ENCODE peak calls at places on chromosome 3, in eight cellular contexts. One of them, this sample, is unnamed.

GRCh38 chr3:112399064-112399463 is 66.1 kb downstream of the CD200 start:
- DNase-seq in activated CD8-positive, alpha-beta memory T cell treated with anti-CD3 and anti-CD28 coated beads, Interleukin-2, amount 50 U/mL, for 48 hours: no peak
- DNase-seq in amygdala: no peak
- DNase-seq in SW480: no peak
- DNase-seq in CD4-positive, alpha-beta T cell: no peak
- DNase-seq in foreskin melanocyte: no peak
- DNase-seq in GM18507: no peak
- DNase-seq in brain microvascular endothelial cell: no peak
- DNase-seq in this sample: no peak

GRCh38 chr3:132255041-132255745 is 62.0 kb upstream of the ACP3 start:
- DNase-seq in activated CD8-positive, alpha-beta memory T cell treated with anti-CD3 and anti-CD28 coated beads, Interleukin-2, amount 50 U/mL, for 48 hours: no peak
- DNase-seq in amygdala: no peak
- DNase-seq in SW480: no peak
- DNase-seq in CD4-positive, alpha-beta T cell: no peak
- DNase-seq in foreskin melanocyte: no peak
- DNase-seq in GM18507: no peak
- DNase-seq in brain microvascular endothelial cell: peak
- DNase-seq in this sample: no peak

GRCh38 chr3:197298858-197299854 is 744 bp upstream of the DLG1 start:
- DNase-seq in activated CD8-positive, alpha-beta memory T cell treated with anti-CD3 and anti-CD28 coated beads, Interleukin-2, amount 50 U/mL, for 48 hours: peak
- DNase-seq in amygdala: no peak
- DNase-seq in SW480: peak
- DNase-seq in CD4-positive, alpha-beta T cell: peak
- DNase-seq in foreskin melanocyte: no peak
- DNase-seq in GM18507: peak
- DNase-seq in brain microvascular endothelial cell: no peak
- DNase-seq in this sample: peak

GRCh38 chr3:14369675-14370669 is 32.4 kb upstream of the SLC6A6 start:
- DNase-seq in activated CD8-positive, alpha-beta memory T cell treated with anti-CD3 and anti-CD28 coated beads, Interleukin-2, amount 50 U/mL, for 48 hours: no peak
- DNase-seq in amygdala: no peak
- DNase-seq in SW480: peak
- DNase-seq in CD4-positive, alpha-beta T cell: no peak
- DNase-seq in foreskin melanocyte: no peak
- DNase-seq in GM18507: no peak
- DNase-seq in brain microvascular endothelial cell: no peak
- DNase-seq in this sample: peak

GRCh38 chr3:78972617-78973301 is 795.0 kb downstream of the ROBO1 start:
- DNase-seq in activated CD8-positive, alpha-beta memory T cell treated with anti-CD3 and anti-CD28 coated beads, Interleukin-2, amount 50 U/mL, for 48 hours: no peak
- DNase-seq in amygdala: no peak
- DNase-seq in SW480: no peak
- DNase-seq in CD4-positive, alpha-beta T cell: no peak
- DNase-seq in foreskin melanocyte: no peak
- DNase-seq in GM18507: no peak
- DNase-seq in brain microvascular endothelial cell: no peak
- DNase-seq in this sample: no peak

GRCh38 chr3:197023998-197024651 is 5.5 kb downstream of the MELTF start:
- DNase-seq in activated CD8-positive, alpha-beta memory T cell treated with anti-CD3 and anti-CD28 coated beads, Interleukin-2, amount 50 U/mL, for 48 hours: no peak
- DNase-seq in amygdala: no peak
- DNase-seq in SW480: no peak
- DNase-seq in CD4-positive, alpha-beta T cell: no peak
- DNase-seq in foreskin melanocyte: no peak
- DNase-seq in GM18507: no peak
- DNase-seq in brain microvascular endothelial cell: no peak
- DNase-seq in this sample: no peak

GRCh38 chr3:56785499-56785898 is 16.2 kb downstream of the ARHGEF3 start:
- DNase-seq in activated CD8-positive, alpha-beta memory T cell treated with anti-CD3 and anti-CD28 coated beads, Interleukin-2, amount 50 U/mL, for 48 hours: no peak
- DNase-seq in amygdala: no peak
- DNase-seq in SW480: no peak
- DNase-seq in CD4-positive, alpha-beta T cell: no peak
- DNase-seq in foreskin melanocyte: no peak
- DNase-seq in GM18507: no peak
- DNase-seq in brain microvascular endothelial cell: no peak
- DNase-seq in this sample: no peak

GRCh38 chr3:72155391-72156064 is 370.6 kb upstream of the PROK2 start:
- DNase-seq in activated CD8-positive, alpha-beta memory T cell treated with anti-CD3 and anti-CD28 coated beads, Interleukin-2, amount 50 U/mL, for 48 hours: no peak
- DNase-seq in amygdala: no peak
- DNase-seq in SW480: peak
- DNase-seq in CD4-positive, alpha-beta T cell: no peak
- DNase-seq in foreskin melanocyte: no peak
- DNase-seq in GM18507: no peak
- DNase-seq in brain microvascular endothelial cell: peak
- DNase-seq in this sample: no peak

GRCh38 chr3:194447161-194447560 is 39.6 kb downstream of the ATP13A3 start:
- DNase-seq in activated CD8-positive, alpha-beta memory T cell treated with anti-CD3 and anti-CD28 coated beads, Interleukin-2, amount 50 U/mL, for 48 hours: no peak
- DNase-seq in amygdala: no peak
- DNase-seq in SW480: peak
- DNase-seq in CD4-positive, alpha-beta T cell: no peak
- DNase-seq in foreskin melanocyte: no peak
- DNase-seq in GM18507: no peak
- DNase-seq in brain microvascular endothelial cell: no peak
- DNase-seq in this sample: no peak

GRCh38 chr3:98602078-98602678 is 8.8 kb upstream of the CPOX start:
- DNase-seq in activated CD8-positive, alpha-beta memory T cell treated with anti-CD3 and anti-CD28 coated beads, Interleukin-2, amount 50 U/mL, for 48 hours: no peak
- DNase-seq in amygdala: no peak
- DNase-seq in SW480: peak
- DNase-seq in CD4-positive, alpha-beta T cell: no peak
- DNase-seq in foreskin melanocyte: peak
- DNase-seq in GM18507: no peak
- DNase-seq in brain microvascular endothelial cell: peak
- DNase-seq in this sample: peak

GRCh38 chr3:99248913-99249312 is 347.4 kb upstream of the DCBLD2 start:
- DNase-seq in activated CD8-positive, alpha-beta memory T cell treated with anti-CD3 and anti-CD28 coated beads, Interleukin-2, amount 50 U/mL, for 48 hours: no peak
- DNase-seq in amygdala: no peak
- DNase-seq in SW480: no peak
- DNase-seq in CD4-positive, alpha-beta T cell: no peak
- DNase-seq in foreskin melanocyte: no peak
- DNase-seq in GM18507: no peak
- DNase-seq in brain microvascular endothelial cell: no peak
- DNase-seq in this sample: no peak

GRCh38 chr3:43727930-43728329 is 37.2 kb downstream of the ABHD5 start:
- DNase-seq in activated CD8-positive, alpha-beta memory T cell treated with anti-CD3 and anti-CD28 coated beads, Interleukin-2, amount 50 U/mL, for 48 hours: no peak
- DNase-seq in amygdala: no peak
- DNase-seq in SW480: no peak
- DNase-seq in CD4-positive, alpha-beta T cell: no peak
- DNase-seq in foreskin melanocyte: no peak
- DNase-seq in GM18507: no peak
- DNase-seq in brain microvascular endothelial cell: peak
- DNase-seq in this sample: no peak

GRCh38 chr3:124063168-124063909 is 71.4 kb upstream of the ROPN1 start:
- DNase-seq in activated CD8-positive, alpha-beta memory T cell treated with anti-CD3 and anti-CD28 coated beads, Interleukin-2, amount 50 U/mL, for 48 hours: no peak
- DNase-seq in amygdala: no peak
- DNase-seq in SW480: no peak
- DNase-seq in CD4-positive, alpha-beta T cell: no peak
- DNase-seq in foreskin melanocyte: no peak
- DNase-seq in GM18507: no peak
- DNase-seq in brain microvascular endothelial cell: no peak
- DNase-seq in this sample: no peak

GRCh38 chr3:129226374-129226773 is 23.0 kb upstream of the COPG1 start:
- DNase-seq in activated CD8-positive, alpha-beta memory T cell treated with anti-CD3 and anti-CD28 coated beads, Interleukin-2, amount 50 U/mL, for 48 hours: no peak
- DNase-seq in amygdala: peak
- DNase-seq in SW480: peak
- DNase-seq in CD4-positive, alpha-beta T cell: no peak
- DNase-seq in foreskin melanocyte: no peak
- DNase-seq in GM18507: no peak
- DNase-seq in brain microvascular endothelial cell: peak
- DNase-seq in this sample: peak

GRCh38 chr3:172595648-172596393 is 72.6 kb upstream of the TNFSF10 start:
- DNase-seq in activated CD8-positive, alpha-beta memory T cell treated with anti-CD3 and anti-CD28 coated beads, Interleukin-2, amount 50 U/mL, for 48 hours: no peak
- DNase-seq in amygdala: no peak
- DNase-seq in SW480: peak
- DNase-seq in CD4-positive, alpha-beta T cell: no peak
- DNase-seq in foreskin melanocyte: peak
- DNase-seq in GM18507: peak
- DNase-seq in brain microvascular endothelial cell: peak
- DNase-seq in this sample: peak

GRCh38 chr3:149532463-149533180 is 58.1 kb downstream of the TM4SF4 start:
- DNase-seq in activated CD8-positive, alpha-beta memory T cell treated with anti-CD3 and anti-CD28 coated beads, Interleukin-2, amount 50 U/mL, for 48 hours: no peak
- DNase-seq in amygdala: no peak
- DNase-seq in SW480: no peak
- DNase-seq in CD4-positive, alpha-beta T cell: no peak
- DNase-seq in foreskin melanocyte: no peak
- DNase-seq in GM18507: peak
- DNase-seq in brain microvascular endothelial cell: no peak
- DNase-seq in this sample: no peak

GRCh38 chr3:111715911-111716523 is 120.9 kb upstream of the ZBED2 start:
- DNase-seq in activated CD8-positive, alpha-beta memory T cell treated with anti-CD3 and anti-CD28 coated beads, Interleukin-2, amount 50 U/mL, for 48 hours: no peak
- DNase-seq in amygdala: no peak
- DNase-seq in SW480: no peak
- DNase-seq in CD4-positive, alpha-beta T cell: peak
- DNase-seq in foreskin melanocyte: peak
- DNase-seq in GM18507: no peak
- DNase-seq in brain microvascular endothelial cell: peak
- DNase-seq in this sample: no peak

GRCh38 chr3:120763601-120764000 is 21.1 kb downstream of the GTF2E1 start:
- DNase-seq in activated CD8-positive, alpha-beta memory T cell treated with anti-CD3 and anti-CD28 coated beads, Interleukin-2, amount 50 U/mL, for 48 hours: no peak
- DNase-seq in amygdala: no peak
- DNase-seq in SW480: no peak
- DNase-seq in CD4-positive, alpha-beta T cell: no peak
- DNase-seq in foreskin melanocyte: no peak
- DNase-seq in GM18507: no peak
- DNase-seq in brain microvascular endothelial cell: no peak
- DNase-seq in this sample: no peak

GRCh38 chr3:62665627-62666433 is 209.4 kb downstream of the CADPS start:
- DNase-seq in activated CD8-positive, alpha-beta memory T cell treated with anti-CD3 and anti-CD28 coated beads, Interleukin-2, amount 50 U/mL, for 48 hours: peak
- DNase-seq in amygdala: peak
- DNase-seq in SW480: peak
- DNase-seq in CD4-positive, alpha-beta T cell: no peak
- DNase-seq in foreskin melanocyte: peak
- DNase-seq in GM18507: peak
- DNase-seq in brain microvascular endothelial cell: peak
- DNase-seq in this sample: peak

GRCh38 chr3:101913173-101913572 is 63.9 kb downstream of the NFKBIZ start:
- DNase-seq in activated CD8-positive, alpha-beta memory T cell treated with anti-CD3 and anti-CD28 coated beads, Interleukin-2, amount 50 U/mL, for 48 hours: no peak
- DNase-seq in amygdala: no peak
- DNase-seq in SW480: no peak
- DNase-seq in CD4-positive, alpha-beta T cell: no peak
- DNase-seq in foreskin melanocyte: no peak
- DNase-seq in GM18507: no peak
- DNase-seq in brain microvascular endothelial cell: peak
- DNase-seq in this sample: no peak

GRCh38 chr3:58336135-58336882 is 3.6 kb downstream of the PXK start:
- DNase-seq in activated CD8-positive, alpha-beta memory T cell treated with anti-CD3 and anti-CD28 coated beads, Interleukin-2, amount 50 U/mL, for 48 hours: no peak
- DNase-seq in amygdala: no peak
- DNase-seq in SW480: peak
- DNase-seq in CD4-positive, alpha-beta T cell: no peak
- DNase-seq in foreskin melanocyte: no peak
- DNase-seq in GM18507: no peak
- DNase-seq in brain microvascular endothelial cell: peak
- DNase-seq in this sample: peak

GRCh38 chr3:147816770-147817169 is 407.6 kb downstream of the ZIC1 start:
- DNase-seq in activated CD8-positive, alpha-beta memory T cell treated with anti-CD3 and anti-CD28 coated beads, Interleukin-2, amount 50 U/mL, for 48 hours: no peak
- DNase-seq in amygdala: no peak
- DNase-seq in SW480: no peak
- DNase-seq in CD4-positive, alpha-beta T cell: no peak
- DNase-seq in foreskin melanocyte: no peak
- DNase-seq in GM18507: no peak
- DNase-seq in brain microvascular endothelial cell: peak
- DNase-seq in this sample: no peak

GRCh38 chr3:8095724-8096123 is 405.9 kb upstream of the LMCD1 start:
- DNase-seq in activated CD8-positive, alpha-beta memory T cell treated with anti-CD3 and anti-CD28 coated beads, Interleukin-2, amount 50 U/mL, for 48 hours: no peak
- DNase-seq in amygdala: no peak
- DNase-seq in SW480: peak
- DNase-seq in CD4-positive, alpha-beta T cell: no peak
- DNase-seq in foreskin melanocyte: no peak
- DNase-seq in GM18507: no peak
- DNase-seq in brain microvascular endothelial cell: no peak
- DNase-seq in this sample: peak

GRCh38 chr3:39203862-39204261 is 11.5 kb upstream of the XIRP1 start:
- DNase-seq in activated CD8-positive, alpha-beta memory T cell treated with anti-CD3 and anti-CD28 coated beads, Interleukin-2, amount 50 U/mL, for 48 hours: no peak
- DNase-seq in amygdala: no peak
- DNase-seq in SW480: no peak
- DNase-seq in CD4-positive, alpha-beta T cell: no peak
- DNase-seq in foreskin melanocyte: no peak
- DNase-seq in GM18507: no peak
- DNase-seq in brain microvascular endothelial cell: no peak
- DNase-seq in this sample: no peak

GRCh38 chr3:94303897-94304296 is 241.0 kb downstream of the NSUN3 start:
- DNase-seq in activated CD8-positive, alpha-beta memory T cell treated with anti-CD3 and anti-CD28 coated beads, Interleukin-2, amount 50 U/mL, for 48 hours: no peak
- DNase-seq in amygdala: no peak
- DNase-seq in SW480: no peak
- DNase-seq in CD4-positive, alpha-beta T cell: no peak
- DNase-seq in foreskin melanocyte: no peak
- DNase-seq in GM18507: no peak
- DNase-seq in brain microvascular endothelial cell: no peak
- DNase-seq in this sample: peak

GRCh38 chr3:171155122-171155700 is 128.7 kb upstream of the SLC2A2 start:
- DNase-seq in activated CD8-positive, alpha-beta memory T cell treated with anti-CD3 and anti-CD28 coated beads, Interleukin-2, amount 50 U/mL, for 48 hours: no peak
- DNase-seq in amygdala: no peak
- DNase-seq in SW480: peak
- DNase-seq in CD4-positive, alpha-beta T cell: no peak
- DNase-seq in foreskin melanocyte: no peak
- DNase-seq in GM18507: no peak
- DNase-seq in brain microvascular endothelial cell: no peak
- DNase-seq in this sample: peak

GRCh38 chr3:190892328-190893011 is 30.0 kb upstream of the GMNC start:
- DNase-seq in activated CD8-positive, alpha-beta memory T cell treated with anti-CD3 and anti-CD28 coated beads, Interleukin-2, amount 50 U/mL, for 48 hours: no peak
- DNase-seq in amygdala: no peak
- DNase-seq in SW480: no peak
- DNase-seq in CD4-positive, alpha-beta T cell: no peak
- DNase-seq in foreskin melanocyte: no peak
- DNase-seq in GM18507: no peak
- DNase-seq in brain microvascular endothelial cell: no peak
- DNase-seq in this sample: no peak

GRCh38 chr3:120416868-120417267 is 33.9 kb downstream of the FSTL1 start:
- DNase-seq in activated CD8-positive, alpha-beta memory T cell treated with anti-CD3 and anti-CD28 coated beads, Interleukin-2, amount 50 U/mL, for 48 hours: no peak
- DNase-seq in amygdala: no peak
- DNase-seq in SW480: no peak
- DNase-seq in CD4-positive, alpha-beta T cell: no peak
- DNase-seq in foreskin melanocyte: no peak
- DNase-seq in GM18507: no peak
- DNase-seq in brain microvascular endothelial cell: no peak
- DNase-seq in this sample: no peak

GRCh38 chr3:59797533-59797932 is 747.7 kb upstream of the CFAP20DC start:
- DNase-seq in activated CD8-positive, alpha-beta memory T cell treated with anti-CD3 and anti-CD28 coated beads, Interleukin-2, amount 50 U/mL, for 48 hours: no peak
- DNase-seq in amygdala: no peak
- DNase-seq in SW480: no peak
- DNase-seq in CD4-positive, alpha-beta T cell: no peak
- DNase-seq in foreskin melanocyte: no peak
- DNase-seq in GM18507: no peak
- DNase-seq in brain microvascular endothelial cell: no peak
- DNase-seq in this sample: no peak

GRCh38 chr3:141076026-141076797 is 25.1 kb downstream of the SPSB4 start:
- DNase-seq in activated CD8-positive, alpha-beta memory T cell treated with anti-CD3 and anti-CD28 coated beads, Interleukin-2, amount 50 U/mL, for 48 hours: no peak
- DNase-seq in amygdala: no peak
- DNase-seq in SW480: no peak
- DNase-seq in CD4-positive, alpha-beta T cell: peak
- DNase-seq in foreskin melanocyte: no peak
- DNase-seq in GM18507: no peak
- DNase-seq in brain microvascular endothelial cell: no peak
- DNase-seq in this sample: no peak

GRCh38 chr3:123361019-123361418 is 87.9 kb downstream of the ADCY5 start:
- DNase-seq in activated CD8-positive, alpha-beta memory T cell treated with anti-CD3 and anti-CD28 coated beads, Interleukin-2, amount 50 U/mL, for 48 hours: no peak
- DNase-seq in amygdala: no peak
- DNase-seq in SW480: no peak
- DNase-seq in CD4-positive, alpha-beta T cell: no peak
- DNase-seq in foreskin melanocyte: no peak
- DNase-seq in GM18507: no peak
- DNase-seq in brain microvascular endothelial cell: no peak
- DNase-seq in this sample: no peak

GRCh38 chr3:118480101-118480860 is 554.4 kb downstream of the IGSF11 start:
- DNase-seq in activated CD8-positive, alpha-beta memory T cell treated with anti-CD3 and anti-CD28 coated beads, Interleukin-2, amount 50 U/mL, for 48 hours: no peak
- DNase-seq in amygdala: no peak
- DNase-seq in SW480: no peak
- DNase-seq in CD4-positive, alpha-beta T cell: no peak
- DNase-seq in foreskin melanocyte: no peak
- DNase-seq in GM18507: no peak
- DNase-seq in brain microvascular endothelial cell: no peak
- DNase-seq in this sample: no peak